ENCODE peak calls at places on chromosomes 4 and X, in eight cellular contexts. R, S, C, Z, I, G, M and U are unnamed samples.
A peak's percentile ranks its signal among the peaks of the same experiment; 100 is the strongest.

GRCh38 chr4:85420831-85421230 is 54.1 kb upstream of the ARHGAP24 start:
- DNase-seq in M (no peak), C (no peak), Z (no peak), I (no peak), G (no peak), S (no peak), R (no peak), U (no peak)

GRCh38 chrX:363621-364375 is 22.9 kb downstream of the PPP2R3B start:
- DNase-seq in C (no peak), I (no peak), R (no peak), S (no peak), G (no peak), M (peak; percentile 19), Z (no peak), U (no peak)

GRCh38 chr4:134862116-134862515 is 660.5 kb upstream of the PABPC4L start:
- DNase-seq in C (no peak), S (no peak), Z (no peak), R (no peak), G (no peak), I (no peak), M (no peak), U (no peak)

GRCh38 chr4:73869130-73870055 is at the start of gene CXCL1:
- DNase-seq in C (no peak), R (peak; percentile 63), S (no peak), M (peak; percentile 42), I (no peak), G (peak; percentile 25), Z (no peak), U (peak; percentile 4)

GRCh38 chr4:66949424-66949823 is 595.9 kb downstream of the CENPC start:
- DNase-seq in C (no peak), S (no peak), G (peak; percentile 94), M (no peak), I (no peak), R (no peak), Z (no peak), U (no peak)

GRCh38 chr4:71266090-71266794 is 72.6 kb upstream of the SLC4A4 start:
- DNase-seq in I (no peak), C (no peak), Z (no peak), S (no peak), G (no peak), M (no peak), R (peak; percentile 73), U (no peak)

GRCh38 chr4:113675731-113676707 is 85.5 kb downstream of the CAMK2D start:
- DNase-seq in I (no peak), Z (no peak), C (no peak), S (no peak), G (no peak), R (no peak), M (no peak), U (no peak)

GRCh38 chrX:153485396-153486080 is 9.2 kb upstream of the BGN start:
- DNase-seq in I (no peak), S (no peak), G (no peak), M (no peak), R (no peak), C (no peak), Z (no peak), U (no peak)

GRCh38 chrX:134622056-134622812 is 36.0 kb downstream of the PLAC1 start:
- DNase-seq in S (peak; percentile 66), Z (no peak), G (peak; percentile 47), M (no peak), I (no peak), C (no peak), R (peak; percentile 68), U (no peak)

GRCh38 chr4:103092245-103092644 is 7.4 kb downstream of the BDH2 start:
- DNase-seq in R (no peak), G (no peak), C (no peak), M (no peak), Z (no peak), I (no peak), S (no peak), U (no peak)

GRCh38 chr4:55468724-55469123 is 73.0 kb downstream of the TMEM165 start:
- DNase-seq in Z (no peak), G (no peak), I (no peak), M (no peak), S (no peak), R (peak; percentile 11), C (no peak), U (no peak)

GRCh38 chr4:180823116-180823515 is 1420.1 kb upstream of the TENM3 start:
- DNase-seq in S (no peak), M (no peak), C (no peak), I (no peak), G (no peak), Z (no peak), R (no peak), U (no peak)

GRCh38 chr4:72427022-72427421 is 142.0 kb downstream of the ADAMTS3 start:
- DNase-seq in R (no peak), I (no peak), S (no peak), M (no peak), G (no peak), Z (no peak), C (no peak), U (no peak)